ENCODE peak calls at places on chromosomes 1 and 21, in seven cellular contexts. One of them, this sample, is unnamed.

GRCh38 chr21:34887729-34888568 is 161.2 kb downstream of the RUNX1 start:
- DNase-seq in EL: peak; percentile 96
- DNase-seq in type B pancreatic cell: peak; percentile 77
- DNase-seq in head of caudate nucleus: peak; percentile 63
- DNase-seq in AG08396: peak; percentile 93
- DNase-seq in left lung: peak; percentile 84
- DNase-seq in A172: peak; percentile 85
- DNase-seq in this sample: peak; percentile 89

GRCh38 chr1:160810486-160810885 is 14.5 kb downstream of the LY9 start:
- DNase-seq in EL: no peak
- DNase-seq in type B pancreatic cell: no peak
- DNase-seq in head of caudate nucleus: no peak
- DNase-seq in AG08396: no peak
- DNase-seq in left lung: no peak
- DNase-seq in A172: no peak
- DNase-seq in this sample: no peak

GRCh38 chr1:206784471-206784903 is 12.2 kb upstream of the IL10 start:
- DNase-seq in EL: no peak
- DNase-seq in type B pancreatic cell: no peak
- DNase-seq in head of caudate nucleus: no peak
- DNase-seq in AG08396: no peak
- DNase-seq in left lung: no peak
- DNase-seq in A172: no peak
- DNase-seq in this sample: peak; percentile 69

GRCh38 chr21:39612233-39613028 is at the start of gene B3GALT5:
- DNase-seq in EL: peak; percentile 38
- DNase-seq in type B pancreatic cell: peak; percentile 78
- DNase-seq in head of caudate nucleus: peak; percentile 56
- DNase-seq in AG08396: peak; percentile 37
- DNase-seq in left lung: no peak
- DNase-seq in A172: peak; percentile 10
- DNase-seq in this sample: no peak

GRCh38 chr1:107590895-107591622 is 373.9 kb downstream of the VAV3 start:
- DNase-seq in EL: no peak
- DNase-seq in type B pancreatic cell: no peak
- DNase-seq in head of caudate nucleus: no peak
- DNase-seq in AG08396: no peak
- DNase-seq in left lung: no peak
- DNase-seq in A172: no peak
- DNase-seq in this sample: no peak

GRCh38 chr1:181655756-181656155 is 172.4 kb downstream of the CACNA1E start:
- DNase-seq in EL: peak; percentile 2
- DNase-seq in type B pancreatic cell: no peak
- DNase-seq in head of caudate nucleus: no peak
- DNase-seq in AG08396: no peak
- DNase-seq in left lung: no peak
- DNase-seq in A172: no peak
- DNase-seq in this sample: no peak

GRCh38 chr1:90694846-90695245 is 22.3 kb downstream of the BARHL2 start:
- DNase-seq in EL: no peak
- DNase-seq in type B pancreatic cell: no peak
- DNase-seq in head of caudate nucleus: no peak
- DNase-seq in AG08396: no peak
- DNase-seq in left lung: no peak
- DNase-seq in A172: no peak
- DNase-seq in this sample: no peak

GRCh38 chr21:35282944-35283343 is 233.8 kb upstream of the RUNX1 start:
- DNase-seq in EL: no peak
- DNase-seq in type B pancreatic cell: no peak
- DNase-seq in head of caudate nucleus: no peak
- DNase-seq in AG08396: no peak
- DNase-seq in left lung: no peak
- DNase-seq in A172: no peak
- DNase-seq in this sample: no peak

GRCh38 chr1:116288201-116288598 is 84.8 kb upstream of the ATP1A1 start:
- DNase-seq in EL: no peak
- DNase-seq in type B pancreatic cell: no peak
- DNase-seq in head of caudate nucleus: no peak
- DNase-seq in AG08396: no peak
- DNase-seq in left lung: no peak
- DNase-seq in A172: no peak
- DNase-seq in this sample: no peak

GRCh38 chr1:178955391-178955954 is 70.2 kb upstream of the FAM20B start:
- DNase-seq in EL: no peak
- DNase-seq in type B pancreatic cell: no peak
- DNase-seq in head of caudate nucleus: no peak
- DNase-seq in AG08396: no peak
- DNase-seq in left lung: no peak
- DNase-seq in A172: no peak
- DNase-seq in this sample: no peak

GRCh38 chr1:107963601-107964396 is 1.2 kb downstream of the VAV3 start:
- DNase-seq in EL: no peak
- DNase-seq in type B pancreatic cell: no peak
- DNase-seq in head of caudate nucleus: peak; percentile 17
- DNase-seq in AG08396: peak; percentile 7
- DNase-seq in left lung: peak; percentile 48
- DNase-seq in A172: peak; percentile 19
- DNase-seq in this sample: peak; percentile 61

GRCh38 chr1:59150537-59151386 is 146.1 kb upstream of the FGGY start:
- DNase-seq in EL: peak; percentile 100
- DNase-seq in type B pancreatic cell: no peak
- DNase-seq in head of caudate nucleus: no peak
- DNase-seq in AG08396: peak; percentile 88
- DNase-seq in left lung: peak; percentile 64
- DNase-seq in A172: peak; percentile 99
- DNase-seq in this sample: no peak

GRCh38 chr1:232303221-232303620 is 326.7 kb downstream of the SIPA1L2 start:
- DNase-seq in EL: no peak
- DNase-seq in type B pancreatic cell: no peak
- DNase-seq in head of caudate nucleus: no peak
- DNase-seq in AG08396: no peak
- DNase-seq in left lung: no peak
- DNase-seq in A172: no peak
- DNase-seq in this sample: no peak

GRCh38 chr1:31666290-31666963 is 21.8 kb upstream of the PEF1 start:
- DNase-seq in EL: peak; percentile 47
- DNase-seq in type B pancreatic cell: no peak
- DNase-seq in head of caudate nucleus: peak; percentile 68
- DNase-seq in AG08396: peak; percentile 35
- DNase-seq in left lung: peak; percentile 69
- DNase-seq in A172: peak; percentile 85
- DNase-seq in this sample: no peak

GRCh38 chr21:42809577-42810440 is 69.5 kb downstream of the WDR4 start:
- DNase-seq in EL: no peak
- DNase-seq in type B pancreatic cell: no peak
- DNase-seq in head of caudate nucleus: no peak
- DNase-seq in AG08396: no peak
- DNase-seq in left lung: no peak
- DNase-seq in A172: no peak
- DNase-seq in this sample: no peak

GRCh38 chr1:86915737-86916235 is 1.4 kb downstream of the HS2ST1 start:
- DNase-seq in EL: no peak
- DNase-seq in type B pancreatic cell: no peak
- DNase-seq in head of caudate nucleus: no peak
- DNase-seq in AG08396: no peak
- DNase-seq in left lung: no peak
- DNase-seq in A172: no peak
- DNase-seq in this sample: no peak

GRCh38 chr1:173202430-173203145 is 4.5 kb downstream of the TNFSF4 start:
- DNase-seq in EL: peak; percentile 87
- DNase-seq in type B pancreatic cell: no peak
- DNase-seq in head of caudate nucleus: peak; percentile 54
- DNase-seq in AG08396: peak; percentile 35
- DNase-seq in left lung: no peak
- DNase-seq in A172: peak; percentile 86
- DNase-seq in this sample: no peak

GRCh38 chr1:241408170-241408569 is 51.2 kb upstream of the RGS7 start:
- DNase-seq in EL: peak; percentile 57
- DNase-seq in type B pancreatic cell: no peak
- DNase-seq in head of caudate nucleus: no peak
- DNase-seq in AG08396: peak; percentile 18
- DNase-seq in left lung: no peak
- DNase-seq in A172: peak; percentile 72
- DNase-seq in this sample: no peak

GRCh38 chr1:116503535-116504307 is 67.1 kb downstream of the CD58 start:
- DNase-seq in EL: no peak
- DNase-seq in type B pancreatic cell: no peak
- DNase-seq in head of caudate nucleus: peak; percentile 44
- DNase-seq in AG08396: no peak
- DNase-seq in left lung: no peak
- DNase-seq in A172: no peak
- DNase-seq in this sample: no peak